ENCODE peak calls at places on chromosomes 3 and 15, in eight cellular contexts. K, O, P, Y, Z, G, R and J are unnamed samples.

GRCh38 chr15:101539930-101540329 is 50.4 kb upstream of the PCSK6 start:
- DNase-seq in O (no peak), K (no peak), Z (no peak), Y (no peak), G (no peak), P (peak), R (peak), J (no peak)

GRCh38 chr3:124587053-124587408 is 143.2 kb upstream of the UMPS start:
- DNase-seq in P (no peak), K (no peak), Z (no peak), R (peak), O (no peak), Y (peak), G (no peak), J (no peak)

GRCh38 chr3:69385723-69386483 is at the start of gene FRMD4B:
- DNase-seq in Z (no peak), R (peak), Y (no peak), G (no peak), K (peak), O (peak), P (peak), J (no peak)

GRCh38 chr15:101641894-101642293 is 10.3 kb downstream of the TM2D3 start:
- DNase-seq in K (peak), G (peak), Z (no peak), R (no peak), Y (no peak), P (no peak), O (peak), J (peak)

GRCh38 chr3:45026038-45026437 is at the start of gene CLEC3B:
- DNase-seq in R (no peak), O (no peak), P (no peak), Y (no peak), K (peak), G (no peak), Z (no peak), J (no peak)

GRCh38 chr3:2950159-2950558 is 160.0 kb downstream of the IL5RA start:
- DNase-seq in G (no peak), P (no peak), O (no peak), R (no peak), Y (no peak), Z (no peak), K (no peak), J (no peak)

GRCh38 chr3:114624047-114624445 is 330.2 kb downstream of the TIGIT start:
- DNase-seq in P (peak), K (peak), R (no peak), O (no peak), Z (no peak), G (no peak), Y (no peak), J (no peak)

GRCh38 chr15:59317211-59317610 is 55.5 kb downstream of the MYO1E start:
- DNase-seq in Z (no peak), P (no peak), Y (no peak), R (peak), G (no peak), K (no peak), O (no peak), J (no peak)

GRCh38 chr15:71066983-71067382 is 48.3 kb upstream of the THSD4 start:
- DNase-seq in G (no peak), O (no peak), P (no peak), Y (no peak), K (no peak), Z (no peak), R (no peak), J (no peak)

GRCh38 chr3:114697441-114697840 is 403.6 kb downstream of the TIGIT start:
- DNase-seq in R (no peak), G (no peak), K (no peak), Y (no peak), O (no peak), Z (no peak), P (peak), J (peak)

GRCh38 chr15:79394231-79394630 is 37.9 kb upstream of the MINAR1 start:
- DNase-seq in K (peak), Y (no peak), G (no peak), Z (no peak), R (no peak), P (no peak), O (no peak), J (no peak)

GRCh38 chr3:31542246-31542645 is 9.5 kb downstream of the STT3B start:
- DNase-seq in O (no peak), P (no peak), G (no peak), R (no peak), Y (no peak), Z (no peak), K (no peak), J (no peak)

GRCh38 chr3:160665784-160666526 is 11.0 kb upstream of the ARL14 start:
- DNase-seq in O (peak), Y (no peak), K (peak), P (no peak), Z (no peak), G (peak), R (no peak), J (no peak)

GRCh38 chr3:171875923-171876412 is 32.8 kb downstream of the TMEM212 start:
- DNase-seq in Y (no peak), P (peak), R (no peak), K (no peak), O (no peak), G (no peak), Z (no peak), J (no peak)

GRCh38 chr15:98735304-98735703 is 87.0 kb downstream of the IGF1R start:
- DNase-seq in G (no peak), P (no peak), Y (no peak), Z (no peak), K (no peak), O (no peak), R (no peak), J (no peak)

GRCh38 chr15:45199136-45199810 is 11.5 kb upstream of the SHF start:
- DNase-seq in O (no peak), Z (no peak), R (no peak), G (peak), K (peak), Y (peak), P (peak), J (no peak)

GRCh38 chr3:185200639-185201038 is 47.8 kb upstream of the C3orf70 start:
- DNase-seq in O (no peak), G (no peak), Y (peak), K (peak), R (no peak), P (no peak), Z (no peak), J (no peak)

GRCh38 chr3:47536221-47536891 is 22.8 kb upstream of the ELP6 start:
- DNase-seq in K (no peak), Z (no peak), R (no peak), Y (no peak), G (no peak), O (no peak), P (no peak), J (no peak)

GRCh38 chr3:67647390-67647878 is 7.0 kb downstream of the SUCLG2 start:
- DNase-seq in Y (no peak), R (no peak), K (peak), O (no peak), P (peak), G (no peak), Z (peak), J (no peak)

GRCh38 chr3:33047842-33048834 is 48.8 kb downstream of the GLB1 start:
- DNase-seq in O (no peak), K (no peak), G (no peak), Z (no peak), P (no peak), Y (no peak), R (no peak), J (no peak)

GRCh38 chr15:92226020-92226612 is 167.6 kb upstream of the ST8SIA2 start:
- DNase-seq in Y (peak), K (no peak), Z (peak), G (no peak), R (no peak), P (peak), O (peak), J (no peak)

GRCh38 chr3:180278583-180279188 is 241.9 kb upstream of the PEX5L start:
- DNase-seq in G (peak), Y (no peak), R (no peak), P (no peak), Z (no peak), K (no peak), O (no peak), J (no peak)

GRCh38 chr3:138284079-138284478 is 45.6 kb downstream of the NME9 start:
- DNase-seq in P (no peak), Y (no peak), Z (no peak), K (no peak), R (no peak), O (no peak), G (no peak), J (no peak)

DNA sequence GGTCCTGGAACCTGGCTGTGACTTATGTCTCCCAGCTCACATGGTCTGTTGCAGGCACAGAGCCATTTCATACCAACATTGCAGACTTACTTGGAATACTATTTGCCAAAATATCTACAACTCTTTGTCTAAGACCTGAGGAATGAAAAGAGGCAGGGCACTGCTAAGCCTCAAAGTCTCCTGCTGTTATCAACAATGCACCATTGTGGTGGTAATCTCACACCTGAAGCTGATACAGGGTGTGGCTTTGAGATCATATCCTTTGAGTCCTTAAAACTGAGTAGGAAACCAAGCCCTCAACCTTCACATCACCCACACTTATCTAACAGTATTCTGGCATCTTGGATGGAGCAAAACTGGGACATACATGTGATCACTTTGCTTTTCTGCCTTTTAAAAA is 782.0 kb downstream of the EPHA3 start:
- DNase-seq in Z (no peak), R (no peak), O (no peak), G (no peak), Y (no peak), K (no peak), P (no peak), J (no peak)
- H3K9ac ChIP-seq in Z (no peak), R (no peak), O (no peak), G (no peak), Y (no peak), K (no peak), P (no peak), J (no peak)

GRCh38 chr15:85840079-85840801 is 45.5 kb upstream of the KLHL25 start:
- DNase-seq in K (peak), Y (peak), G (peak), O (peak), R (peak), P (peak), Z (peak), J (no peak)
- TF ChIP-seq POLR2AphosphoS5 in K (no peak), Y (no peak), G (no peak), O (no peak), R (no peak), P (no peak), Z (no peak), J (no peak)

GRCh38 chr15:73751481-73751880 is 1.7 kb downstream of the INSYN1 start:
- DNase-seq in G (no peak), P (no peak), R (peak), Y (no peak), O (no peak), K (no peak), Z (no peak), J (no peak)
- H3K4me3 ChIP-seq in G (no peak), P (no peak), R (peak), Y (no peak), O (no peak), K (no peak), Z (no peak), J (no peak)

DNA sequence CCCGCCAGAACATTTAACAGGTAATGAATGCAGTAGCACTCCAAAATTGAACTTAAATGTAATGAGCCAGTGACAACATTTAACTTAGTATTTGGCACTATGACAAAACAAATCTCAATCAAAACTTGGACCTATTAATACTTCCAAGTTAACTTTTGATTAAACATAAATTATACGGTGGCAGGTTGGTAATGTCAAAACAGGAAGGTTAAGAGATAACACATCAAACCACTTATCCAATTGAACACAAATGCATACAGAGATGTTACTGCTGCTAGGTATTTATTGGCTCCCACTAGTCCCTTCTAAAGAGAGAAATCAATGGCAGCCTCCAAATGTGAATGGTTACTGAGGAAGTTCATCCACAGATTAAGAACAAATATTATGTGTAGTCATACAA is 1.8 kb downstream of the GSK3B start:
- DNase-seq in O (no peak), R (no peak), Z (no peak), G (no peak), K (peak), Y (no peak), P (no peak), J (no peak)
- H3K9ac ChIP-seq in O (peak), R (no peak), Z (peak), G (peak), K (peak), Y (peak), P (peak), J (peak)

DNA sequence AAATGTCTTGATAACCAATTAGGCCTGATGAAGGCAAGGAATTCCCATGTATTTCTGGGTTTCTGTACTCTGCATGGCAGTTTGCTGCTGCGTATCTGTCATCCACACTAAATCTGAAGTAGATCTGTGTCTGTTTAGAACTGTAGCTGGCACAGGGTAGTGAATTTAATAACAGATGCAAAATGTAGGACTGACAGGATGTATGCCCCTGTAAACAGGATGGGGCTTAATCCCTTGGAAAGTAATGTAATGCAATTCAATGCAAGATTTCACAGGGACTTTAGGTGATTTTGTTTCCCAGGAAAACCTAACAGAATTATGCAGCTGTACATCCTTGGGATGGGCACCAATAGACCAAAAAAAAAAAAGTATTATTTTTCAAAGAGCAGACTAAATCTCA is 464.2 kb upstream of the RGMA start:
- DNase-seq in G (no peak), Y (no peak), O (peak), Z (no peak), R (no peak), P (no peak), K (no peak), J (no peak)
- TF ChIP-seq POLR2AphosphoS5 in G (no peak), Y (no peak), O (no peak), Z (no peak), R (no peak), P (no peak), K (no peak), J (no peak)